ENCODE peak calls at places on chromosomes 12 and 14, in seven cellular contexts. One of them, this sample, is unnamed.

GRCh38 chr14:78970677-78971076 is 800.5 kb downstream of the NRXN3 start:
- DNase-seq in A549: no peak
- DNase-seq in IMR-90: no peak
- DNase-seq in K562: no peak
- DNase-seq in GM12878: no peak
- DNase-seq in H1: no peak
- DNase-seq in HepG2: no peak
- DNase-seq in this sample: no peak

GRCh38 chr14:94768521-94769412 is 1.1 kb downstream of the GSC start:
- DNase-seq in A549: no peak
- DNase-seq in IMR-90: no peak
- DNase-seq in K562: no peak
- DNase-seq in GM12878: no peak
- DNase-seq in H1: no peak
- DNase-seq in HepG2: no peak
- DNase-seq in this sample: no peak

GRCh38 chr12:53044052-53044581 is 5.7 kb upstream of the TNS2 start:
- DNase-seq in A549: no peak
- DNase-seq in IMR-90: no peak
- DNase-seq in K562: no peak
- DNase-seq in GM12878: no peak
- DNase-seq in H1: no peak
- DNase-seq in HepG2: peak; percentile 72
- DNase-seq in this sample: no peak

GRCh38 chr14:34301107-34301734 is 160.8 kb downstream of the SPTSSA start:
- DNase-seq in A549: peak; percentile 41
- DNase-seq in IMR-90: peak; percentile 12
- DNase-seq in K562: peak; percentile 31
- DNase-seq in GM12878: peak; percentile 7
- DNase-seq in H1: no peak
- DNase-seq in HepG2: peak; percentile 54
- DNase-seq in this sample: peak; percentile 28

GRCh38 chr14:35335388-35336092 is 43.4 kb downstream of the PSMA6 start:
- DNase-seq in A549: peak; percentile 72
- DNase-seq in IMR-90: no peak
- DNase-seq in K562: no peak
- DNase-seq in GM12878: no peak
- DNase-seq in H1: no peak
- DNase-seq in HepG2: peak; percentile 86
- DNase-seq in this sample: no peak

GRCh38 chr12:1644523-1645438 is 15.8 kb downstream of the WNT5B start:
- DNase-seq in A549: no peak
- DNase-seq in IMR-90: peak; percentile 91
- DNase-seq in K562: no peak
- DNase-seq in GM12878: no peak
- DNase-seq in H1: no peak
- DNase-seq in HepG2: no peak
- DNase-seq in this sample: no peak

GRCh38 chr12:68844318-68844745 is 36.4 kb downstream of the MDM2 start:
- DNase-seq in A549: no peak
- DNase-seq in IMR-90: no peak
- DNase-seq in K562: no peak
- DNase-seq in GM12878: no peak
- DNase-seq in H1: no peak
- DNase-seq in HepG2: no peak
- DNase-seq in this sample: no peak

GRCh38 chr12:108582509-108582908 is 15.4 kb downstream of the TMEM119 start:
- DNase-seq in A549: no peak
- DNase-seq in IMR-90: no peak
- DNase-seq in K562: no peak
- DNase-seq in GM12878: no peak
- DNase-seq in H1: no peak
- DNase-seq in HepG2: no peak
- DNase-seq in this sample: no peak

GRCh38 chr12:98074286-98074685 is 441.1 kb upstream of the TMPO start:
- DNase-seq in A549: no peak
- DNase-seq in IMR-90: no peak
- DNase-seq in K562: no peak
- DNase-seq in GM12878: no peak
- DNase-seq in H1: no peak
- DNase-seq in HepG2: no peak
- DNase-seq in this sample: no peak

GRCh38 chr12:57138526-57139272 is 8.7 kb downstream of the LRP1-AS start:
- DNase-seq in A549: no peak
- DNase-seq in IMR-90: no peak
- DNase-seq in K562: peak; percentile 63
- DNase-seq in GM12878: no peak
- DNase-seq in H1: no peak
- DNase-seq in HepG2: peak; percentile 83
- DNase-seq in this sample: no peak

GRCh38 chr14:64510127-64510808 is 5.7 kb downstream of the ZBTB1 start:
- DNase-seq in A549: no peak
- DNase-seq in IMR-90: no peak
- DNase-seq in K562: no peak
- DNase-seq in GM12878: no peak
- DNase-seq in H1: no peak
- DNase-seq in HepG2: no peak
- DNase-seq in this sample: no peak

GRCh38 chr12:100221523-100221922 is 20.9 kb downstream of the ACTR6 start:
- DNase-seq in A549: no peak
- DNase-seq in IMR-90: no peak
- DNase-seq in K562: no peak
- DNase-seq in GM12878: no peak
- DNase-seq in H1: no peak
- DNase-seq in HepG2: no peak
- DNase-seq in this sample: no peak

DNA sequence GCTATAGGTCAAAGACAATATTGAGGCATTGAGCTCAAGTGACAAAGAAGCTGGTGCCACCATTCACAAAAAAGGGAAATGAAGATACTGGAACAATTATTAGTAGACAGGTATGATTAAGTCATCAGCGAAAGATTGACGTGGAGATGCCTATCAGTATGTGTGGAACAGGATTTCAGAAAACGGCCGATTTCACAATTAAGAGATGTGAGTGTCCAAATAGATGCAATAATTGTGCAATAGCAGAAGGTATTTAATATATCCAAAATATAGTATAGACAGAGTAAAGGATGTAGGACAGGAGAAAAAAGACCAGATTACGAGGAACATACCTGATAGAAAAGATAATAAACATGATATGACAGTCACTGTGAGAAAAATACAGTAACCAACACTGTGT is 433.1 kb downstream of the C12orf50 start:
- DNase-seq in A549: no peak
- DNase-seq in IMR-90: no peak
- DNase-seq in K562: no peak
- DNase-seq in GM12878: no peak
- DNase-seq in H1: no peak
- DNase-seq in HepG2: no peak
- DNase-seq in this sample: no peak
- TF ChIP-seq CEBPB in A549: no peak
- TF ChIP-seq CEBPB in IMR-90: peak; percentile 60
- TF ChIP-seq CEBPB in K562: no peak
- TF ChIP-seq CEBPB in GM12878: no peak
- TF ChIP-seq CEBPB in H1: no peak
- TF ChIP-seq CEBPB in HepG2: peak; percentile 36
- TF ChIP-seq CEBPB in this sample: no peak

GRCh38 chr14:60323199-60323891 is 74.3 kb downstream of the PPM1A start:
- DNase-seq in A549: no peak
- DNase-seq in IMR-90: no peak
- DNase-seq in K562: peak; percentile 29
- DNase-seq in GM12878: no peak
- DNase-seq in H1: no peak
- DNase-seq in HepG2: no peak
- DNase-seq in this sample: no peak

GRCh38 chr14:60315591-60315990 is 66.6 kb downstream of the PPM1A start:
- DNase-seq in A549: no peak
- DNase-seq in IMR-90: no peak
- DNase-seq in K562: no peak
- DNase-seq in GM12878: no peak
- DNase-seq in H1: no peak
- DNase-seq in HepG2: no peak
- DNase-seq in this sample: no peak

GRCh38 chr14:60313093-60313492 is 64.1 kb downstream of the PPM1A start:
- DNase-seq in A549: no peak
- DNase-seq in IMR-90: no peak
- DNase-seq in K562: no peak
- DNase-seq in GM12878: no peak
- DNase-seq in H1: no peak
- DNase-seq in HepG2: no peak
- DNase-seq in this sample: no peak

GRCh38 chr14:60315181-60315580 is 66.2 kb downstream of the PPM1A start:
- DNase-seq in A549: no peak
- DNase-seq in IMR-90: no peak
- DNase-seq in K562: no peak
- DNase-seq in GM12878: no peak
- DNase-seq in H1: no peak
- DNase-seq in HepG2: no peak
- DNase-seq in this sample: no peak

GRCh38 chr14:60317609-60318008 is 68.6 kb downstream of the PPM1A start:
- DNase-seq in A549: no peak
- DNase-seq in IMR-90: no peak
- DNase-seq in K562: no peak
- DNase-seq in GM12878: no peak
- DNase-seq in H1: no peak
- DNase-seq in HepG2: no peak
- DNase-seq in this sample: no peak
- TF ChIP-seq CEBPB in A549: no peak
- TF ChIP-seq CEBPB in IMR-90: no peak
- TF ChIP-seq CEBPB in K562: no peak
- TF ChIP-seq CEBPB in GM12878: no peak
- TF ChIP-seq CEBPB in H1: peak; percentile 58
- TF ChIP-seq CEBPB in HepG2: no peak
- TF ChIP-seq CEBPB in this sample: no peak

DNA sequence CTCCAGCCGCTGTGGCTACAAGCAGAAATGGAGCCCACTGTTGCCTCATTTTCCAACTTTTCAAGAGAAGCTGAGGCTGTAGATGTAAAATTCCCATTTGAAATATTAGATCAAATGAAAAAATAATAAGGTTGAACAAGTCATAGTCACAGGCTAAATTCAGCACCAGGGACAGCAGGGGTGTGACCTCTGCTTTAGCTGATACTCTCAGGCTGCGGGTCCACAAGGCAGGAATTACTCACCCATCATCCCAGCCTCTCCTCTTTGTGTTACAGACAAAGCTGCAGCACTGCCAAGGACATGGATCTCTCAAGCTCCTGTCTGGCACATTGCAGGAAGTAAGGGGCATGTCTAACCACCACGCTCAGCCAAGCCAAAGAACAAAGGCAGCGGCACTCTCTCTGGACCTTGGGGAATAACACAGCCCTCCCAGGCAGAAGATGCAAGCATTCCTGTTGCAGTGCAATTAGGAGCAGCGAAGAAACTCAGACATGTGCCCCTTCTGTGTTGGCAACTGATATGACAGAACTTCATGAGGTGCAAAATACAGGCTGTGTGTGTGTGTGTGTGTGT is 783.8 kb downstream of the VRK1 start:
- DNase-seq in A549: no peak
- DNase-seq in IMR-90: no peak
- DNase-seq in K562: no peak
- DNase-seq in GM12878: no peak
- DNase-seq in H1: no peak
- DNase-seq in HepG2: no peak
- DNase-seq in this sample: no peak
- TF ChIP-seq CEBPB in A549: no peak
- TF ChIP-seq CEBPB in IMR-90: no peak
- TF ChIP-seq CEBPB in K562: no peak
- TF ChIP-seq CEBPB in GM12878: no peak
- TF ChIP-seq CEBPB in H1: no peak
- TF ChIP-seq CEBPB in HepG2: no peak
- TF ChIP-seq CEBPB in this sample: no peak

GRCh38 chr12:31234955-31235867 is 90.7 kb downstream of the SINHCAF start:
- DNase-seq in A549: peak; percentile 49
- DNase-seq in IMR-90: peak; percentile 31
- DNase-seq in K562: peak; percentile 53
- DNase-seq in GM12878: no peak
- DNase-seq in H1: no peak
- DNase-seq in HepG2: peak; percentile 7
- DNase-seq in this sample: peak; percentile 18
- TF ChIP-seq CEBPB in A549: no peak
- TF ChIP-seq CEBPB in IMR-90: no peak
- TF ChIP-seq CEBPB in K562: no peak
- TF ChIP-seq CEBPB in GM12878: no peak
- TF ChIP-seq CEBPB in H1: no peak
- TF ChIP-seq CEBPB in HepG2: no peak
- TF ChIP-seq CEBPB in this sample: no peak

DNA sequence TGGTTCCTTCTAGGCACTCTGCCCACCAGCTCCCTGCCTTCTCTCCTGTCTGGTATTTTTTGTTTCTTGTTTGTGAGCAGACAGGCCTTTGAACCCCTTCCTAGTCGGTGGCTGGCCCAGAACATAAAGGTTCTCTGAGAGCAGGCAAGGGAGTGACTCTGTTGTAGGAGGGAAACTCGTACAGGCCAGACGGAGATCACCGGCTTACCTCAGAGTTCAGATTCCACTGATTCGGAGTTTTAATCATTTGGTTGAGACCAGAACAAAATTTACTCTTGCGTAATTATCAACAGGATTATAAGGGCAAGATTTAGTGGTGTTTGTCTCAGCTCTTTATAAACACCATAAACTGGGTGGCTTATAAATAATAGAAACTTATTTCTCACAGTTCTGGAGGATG is 128.3 kb downstream of the PLXNC1 start:
- DNase-seq in A549: no peak
- DNase-seq in IMR-90: no peak
- DNase-seq in K562: no peak
- DNase-seq in GM12878: no peak
- DNase-seq in H1: no peak
- DNase-seq in HepG2: peak; percentile 20
- DNase-seq in this sample: no peak
- TF ChIP-seq CEBPB in A549: no peak
- TF ChIP-seq CEBPB in IMR-90: peak; percentile 34
- TF ChIP-seq CEBPB in K562: peak; percentile 46
- TF ChIP-seq CEBPB in GM12878: no peak
- TF ChIP-seq CEBPB in H1: no peak
- TF ChIP-seq CEBPB in HepG2: peak; percentile 53
- TF ChIP-seq CEBPB in this sample: no peak

DNA sequence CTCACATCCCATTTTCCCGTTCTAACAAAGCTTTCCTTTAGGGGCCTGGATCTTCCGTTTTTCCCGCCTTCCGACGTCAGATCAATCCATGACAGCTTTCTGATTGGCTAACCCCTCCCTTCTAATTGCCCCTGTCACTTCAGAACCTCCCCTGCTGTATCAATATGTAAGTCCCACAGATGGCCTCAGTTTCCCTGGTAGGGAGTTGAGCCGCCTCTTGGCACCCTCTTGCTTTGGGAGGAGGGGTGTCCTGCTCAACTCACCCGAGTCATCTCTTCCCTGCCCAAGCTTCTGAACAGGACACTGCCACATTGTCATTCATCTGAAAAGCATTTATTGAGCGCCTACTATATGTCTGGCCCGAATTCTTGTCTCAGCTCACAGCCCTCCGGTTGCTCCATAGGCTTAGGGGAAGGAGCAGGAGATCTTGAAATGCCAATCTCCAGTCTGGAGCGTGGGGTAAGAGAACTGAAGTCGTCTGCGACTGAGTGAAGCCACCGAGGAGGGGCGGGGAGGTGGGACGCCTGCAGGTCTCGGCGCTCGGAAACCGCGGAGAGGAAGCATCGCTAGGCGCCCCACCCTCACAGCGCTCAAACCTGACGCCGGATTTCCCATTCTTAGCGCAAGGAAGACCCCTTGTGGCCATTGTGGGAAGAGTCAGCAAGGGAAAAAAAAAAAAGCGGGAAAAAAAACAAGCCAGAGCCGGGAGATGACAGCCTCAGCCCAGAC is 28.0 kb upstream of the SMUG1 start:
- DNase-seq in A549: peak; percentile 79
- DNase-seq in IMR-90: peak; percentile 75
- DNase-seq in K562: peak; percentile 81
- DNase-seq in GM12878: no peak
- DNase-seq in H1: no peak
- DNase-seq in HepG2: peak; percentile 79
- DNase-seq in this sample: peak; percentile 86
- TF ChIP-seq CEBPB in A549: no peak
- TF ChIP-seq CEBPB in IMR-90: no peak
- TF ChIP-seq CEBPB in K562: no peak
- TF ChIP-seq CEBPB in GM12878: no peak
- TF ChIP-seq CEBPB in H1: no peak
- TF ChIP-seq CEBPB in HepG2: no peak
- TF ChIP-seq CEBPB in this sample: no peak